ENCODE peak calls at places on chromosome 7, in four cellular contexts. B is endothelial cell of umbilical vein, F is neural progenitor cell, M is astrocyte. Z is an unnamed sample. For H3K4me1, the result is how much of the 10 kb centered on the place peaks cover.

GRCh38 chr7:45601816-45602540 is 27.8 kb downstream of the ADCY1 start:
- DNase-seq in B (no peak), F (no peak), M (no peak), Z (no peak)

GRCh38 chr7:114864278-114864677 is 57.6 kb upstream of the MDFIC start:
- DNase-seq in B (peak), F (no peak), M (no peak), Z (no peak)

GRCh38 chr7:136652635-136653370 is 215.6 kb upstream of the CHRM2 start:
- DNase-seq in B (no peak), F (no peak), M (peak), Z (no peak)

GRCh38 chr7:83469076-83469475 is 179.9 kb downstream of the SEMA3E start:
- DNase-seq in B (peak), F (no peak), M (peak), Z (no peak)

GRCh38 chr7:153475240-153475639 is 577.0 kb upstream of the DPP6 start:
- DNase-seq in B (no peak), F (no peak), M (no peak), Z (no peak)

GRCh38 chr7:132270517-132270916 is 305.8 kb downstream of the PLXNA4 start:
- DNase-seq in B (peak), F (peak), M (no peak), Z (no peak)

GRCh38 chr7:154186811-154187210 is 134.6 kb downstream of the DPP6 start:
- DNase-seq in B (no peak), F (no peak), M (no peak), Z (no peak)

GRCh38 chr7:81887098-81887497 is 117.3 kb upstream of the HGF start:
- DNase-seq in B (peak), F (no peak), M (peak), Z (no peak)

GRCh38 chr7:31129067-31129466 is 77.0 kb downstream of the ADCYAP1R1 start:
- DNase-seq in B (no peak), F (peak), M (no peak), Z (no peak)

GRCh38 chr7:121530251-121531174 is 134.4 kb upstream of the FAM3C start:
- DNase-seq in B (peak), F (no peak), M (peak), Z (no peak)

GRCh38 chr7:143259765-143260164 is 3.5 kb upstream of the GSTK1 start:
- DNase-seq in B (no peak), F (no peak), M (no peak), Z (no peak)

GRCh38 chr7:67137464-67137863 is 140.8 kb downstream of the TYW1 start:
- DNase-seq in B (no peak), F (no peak), M (peak), Z (no peak)

GRCh38 chr7:78395298-78396120 is 596.9 kb downstream of the PHTF2 start:
- DNase-seq in B (no peak), F (no peak), M (peak), Z (no peak)

GRCh38 chr7:41573017-41573416 is 129.9 kb downstream of the INHBA start:
- DNase-seq in B (peak), F (no peak), M (peak), Z (no peak)

GRCh38 chr7:151658778-151659177 is 139.1 kb upstream of the RHEB start:
- DNase-seq in B (no peak), F (no peak), M (no peak), Z (no peak)

GRCh38 chr7:116861717-116862116 is 670 bp upstream of the CAPZA2 start:
- DNase-seq in B (no peak), F (no peak), M (no peak), Z (no peak)

GRCh38 chr7:106766551-106766950 is 98.5 kb upstream of the PIK3CG start:
- DNase-seq in B (no peak), F (no peak), M (peak), Z (no peak)

GRCh38 chr7:55572378-55573233 is at the start of gene VOPP1:
- DNase-seq in B (peak), F (peak), M (peak), Z (peak)

GRCh38 chr7:55574062-55574717 is 1.9 kb upstream of the VOPP1 start:
- DNase-seq in B (peak), F (no peak), M (peak), Z (no peak)

GRCh38 chr7:55573526-55573925 is 1.2 kb upstream of the VOPP1 start:
- DNase-seq in B (peak), F (no peak), M (peak), Z (no peak)

GRCh38 chr7:55571534-55572377 is 546 bp downstream of the VOPP1 start:
- DNase-seq in B (peak), F (peak), M (peak), Z (peak)

DNA sequence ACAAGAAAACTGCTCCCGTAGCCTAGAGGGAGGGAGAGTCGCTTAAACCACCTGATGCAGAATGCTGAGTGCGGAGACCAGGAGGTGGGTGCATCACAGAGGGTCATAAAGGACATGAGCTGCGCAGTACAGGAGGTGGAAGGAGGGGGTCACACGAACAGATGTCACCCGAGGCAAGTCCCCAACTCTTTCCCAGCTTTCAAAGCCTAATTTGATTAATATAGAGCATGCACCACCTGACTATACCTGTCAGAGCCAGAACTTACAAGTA is 867 bp upstream of the VOPP1 start:
- DNase-seq in B (no peak), F (no peak), M (no peak), Z (no peak)
- H3K27ac ChIP-seq in B (peak), F (no peak), M (no peak), Z (no peak)

DNA sequence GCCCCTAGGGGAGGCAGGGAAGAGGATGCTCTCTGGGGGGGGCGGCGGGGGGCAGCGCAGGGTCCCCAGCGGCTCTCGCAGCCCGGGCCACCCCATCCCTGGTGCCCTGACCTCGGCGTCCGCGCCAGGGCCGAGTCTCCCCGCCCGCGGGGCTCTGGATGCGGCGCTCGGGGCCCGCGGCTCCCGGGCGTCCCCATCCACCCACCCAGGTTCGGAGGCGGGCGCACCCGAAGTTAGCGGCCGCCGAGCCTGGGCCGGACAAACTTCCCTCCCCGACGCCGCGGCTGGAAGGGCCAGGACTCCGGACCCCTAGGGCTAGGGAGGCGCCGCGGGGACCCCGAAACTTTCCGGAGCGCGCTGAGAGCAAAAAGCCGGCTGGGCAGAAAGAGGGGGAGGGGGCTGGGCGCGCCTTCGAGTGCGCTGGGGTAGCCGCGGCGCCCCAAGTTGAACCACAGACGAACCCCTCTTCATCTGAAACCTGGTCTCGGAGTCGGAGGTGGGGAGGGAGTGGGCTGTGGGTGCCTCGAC is 3.8 kb upstream of the ELFN1 start:
- DNase-seq in B (no peak), F (peak), M (no peak), Z (no peak)
- H3K4me1 ChIP-seq in B (under half), F (under half), M (under half), Z (half or more)

GRCh38 chr7:7992502-7992901 is 23.9 kb downstream of the GLCCI1 start:
- DNase-seq in B (no peak), F (peak), M (no peak), Z (no peak)

GRCh38 chr7:7989133-7989984 is 20.8 kb downstream of the GLCCI1 start:
- DNase-seq in B (peak), F (no peak), M (no peak), Z (no peak)

GRCh38 chr7:7984424-7984823 is 15.8 kb downstream of the GLCCI1 start:
- DNase-seq in B (no peak), F (no peak), M (no peak), Z (no peak)

DNA sequence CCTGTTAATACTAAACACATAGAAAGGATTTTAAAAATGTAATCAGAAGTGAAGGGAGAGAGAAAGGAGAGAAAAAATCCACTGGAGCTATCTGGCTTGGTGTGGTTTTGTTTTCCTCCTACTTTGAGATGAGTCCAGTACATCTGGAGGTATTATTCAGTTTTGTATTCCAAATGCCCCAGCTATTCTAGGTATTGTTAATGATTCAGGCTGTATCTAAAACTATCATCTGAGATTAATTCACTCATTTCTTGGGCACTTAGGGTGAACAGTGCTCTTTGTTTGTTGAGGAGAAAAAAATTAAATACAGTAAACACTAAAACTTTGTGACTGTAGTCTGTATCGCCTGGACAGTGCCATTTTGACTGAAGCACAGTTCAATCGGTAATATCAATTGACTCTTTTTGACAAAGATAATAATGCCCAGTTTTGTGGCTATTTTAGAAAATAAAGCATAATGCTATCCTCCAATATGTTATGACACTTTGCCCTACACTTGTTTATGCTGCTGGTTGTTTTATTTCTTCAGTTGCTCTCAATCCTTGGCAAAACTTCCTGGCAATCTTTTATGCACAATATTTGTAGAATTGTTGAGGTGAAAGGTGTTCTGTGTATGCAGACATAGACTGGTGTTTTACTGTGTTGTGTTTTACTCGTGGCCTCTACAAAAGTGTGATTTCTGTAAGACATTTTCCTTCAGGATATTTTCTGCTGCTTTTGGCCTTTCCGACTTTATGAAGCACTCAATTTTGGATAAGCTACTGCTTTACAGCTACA is 21.6 kb downstream of the GLCCI1 start:
- DNase-seq in B (no peak), F (no peak), M (no peak), Z (no peak)
- H3K27ac ChIP-seq in B (no peak), F (no peak), M (no peak), Z (no peak)

DNA sequence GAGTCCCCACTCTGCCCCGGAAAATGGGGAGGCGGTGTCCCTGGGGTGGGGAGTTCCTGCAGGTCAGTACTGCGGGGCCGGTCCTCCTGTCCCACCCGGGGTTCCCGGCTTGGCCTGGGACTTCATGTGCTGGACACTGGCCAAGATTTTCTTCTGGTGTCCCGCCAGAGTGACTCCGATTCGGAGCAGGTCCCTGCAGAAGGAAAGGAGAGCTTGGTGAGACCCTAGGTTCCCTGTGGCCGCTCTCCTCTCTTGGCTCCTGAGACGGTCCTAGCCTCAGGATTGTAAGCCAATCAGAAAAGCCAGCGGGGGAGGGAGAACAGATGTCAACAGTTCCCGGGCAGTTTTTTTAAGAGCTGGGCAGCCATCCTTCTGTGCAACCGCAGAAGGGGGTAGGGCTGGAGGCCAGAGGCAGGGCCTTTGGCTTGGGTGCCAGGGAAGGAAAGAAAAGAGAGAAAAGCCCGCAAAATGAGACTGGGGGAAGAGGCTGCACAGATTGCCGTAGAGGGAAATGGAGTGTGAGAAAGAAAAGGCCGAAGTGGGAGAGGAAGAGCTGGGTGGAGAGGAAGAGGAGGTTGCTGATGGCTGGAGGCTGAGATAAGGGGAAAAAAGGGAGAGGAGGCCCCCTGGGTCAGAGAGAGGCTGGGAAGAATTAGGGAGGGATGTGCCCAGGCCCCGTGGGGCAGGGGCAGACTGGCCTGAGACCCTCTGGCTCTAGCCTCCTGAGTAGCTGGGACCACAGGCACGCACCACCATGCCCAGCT is 23.7 kb downstream of the EPHB4 start:
- DNase-seq in B (peak), F (peak), M (peak), Z (peak)
- H3K4me1 ChIP-seq in B (under half), F (under half), M (under half), Z (half or more)

GRCh38 chr7:127884066-127884559 is 147.1 kb downstream of the LRRC4 start:
- DNase-seq in B (no peak), F (no peak), M (no peak), Z (no peak)
- H3K27ac ChIP-seq in B (no peak), F (no peak), M (no peak), Z (no peak)

DNA sequence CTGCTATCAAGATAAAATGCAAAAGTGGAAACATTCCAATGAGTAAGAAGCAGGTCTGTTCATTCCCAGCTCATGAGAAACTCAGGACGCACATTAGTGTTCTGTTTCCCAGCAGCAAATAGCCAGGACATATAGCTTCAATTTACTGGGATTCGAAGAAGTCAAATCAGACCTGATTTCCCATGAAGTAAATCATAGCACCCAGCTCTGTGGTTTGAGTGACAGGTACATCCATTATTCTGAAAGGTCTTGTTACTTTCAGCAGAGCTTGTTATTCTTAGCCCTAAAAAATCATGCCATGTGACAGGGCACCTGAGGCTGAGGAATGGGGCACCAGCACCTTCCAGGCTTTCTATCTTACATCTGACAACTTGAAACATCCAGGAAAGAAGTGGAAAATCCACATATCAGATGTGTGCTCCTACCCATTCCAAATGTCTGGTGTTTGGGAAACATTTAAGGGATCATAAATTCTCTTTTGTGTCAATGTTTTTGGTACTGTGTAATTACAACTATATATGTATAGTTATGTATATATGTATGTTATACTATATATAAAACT is 215.8 kb upstream of the C7orf33 start:
- DNase-seq in B (no peak), F (no peak), M (no peak), Z (no peak)
- H3K4me1 ChIP-seq in B (under half), F (under half), M (under half), Z (under half)

DNA sequence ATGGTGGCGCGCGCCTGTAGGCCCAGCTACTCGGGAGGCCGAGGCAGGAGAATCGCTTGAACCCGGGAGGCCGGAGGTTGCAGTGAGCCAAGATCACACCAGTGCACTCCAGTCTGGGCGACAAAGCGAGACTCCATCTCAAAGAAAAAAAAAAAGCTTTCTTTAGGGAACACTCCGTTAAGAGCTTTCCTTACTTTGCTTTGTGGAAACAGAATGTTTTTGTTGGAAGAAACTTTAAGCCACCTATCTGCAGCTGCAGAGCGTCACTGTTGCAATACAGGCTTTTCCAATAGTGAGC is 641 bp upstream of the TPK1 start:
- DNase-seq in B (no peak), F (no peak), M (no peak), Z (no peak)
- H3K27ac ChIP-seq in B (peak), F (no peak), M (no peak), Z (peak)

GRCh38 chr7:18526368-18526878 is 30.9 kb downstream of the HDAC9 start:
- DNase-seq in B (no peak), F (no peak), M (no peak), Z (no peak)
- H3K4me1 ChIP-seq in B (under half), F (under half), M (under half), Z (under half)

DNA sequence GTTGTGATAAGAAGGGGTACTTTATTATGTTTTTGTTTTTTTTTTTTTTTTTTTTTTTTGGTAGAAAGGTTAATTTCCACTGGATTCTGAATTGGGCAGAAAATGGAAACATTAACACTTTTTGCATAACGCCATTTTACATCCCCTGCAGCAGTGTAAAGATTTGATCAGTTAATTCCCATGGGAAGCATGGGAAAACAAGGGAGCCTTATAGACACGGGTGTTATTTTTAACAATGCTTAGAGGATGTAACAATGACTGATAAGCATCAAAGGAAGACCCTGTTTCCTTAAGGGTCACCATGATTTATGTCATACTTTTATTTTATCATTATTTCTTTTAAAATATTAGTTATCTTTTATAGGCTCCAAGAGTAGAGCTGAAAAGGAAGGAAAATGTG is 140.2 kb downstream of the CDK14 start:
- DNase-seq in B (peak), F (no peak), M (no peak), Z (no peak)
- H3K27ac ChIP-seq in B (no peak), F (no peak), M (no peak), Z (no peak)

GRCh38 chr7:104998040-104998752 is 15.8 kb upstream of the KMT2E start:
- DNase-seq in B (no peak), F (no peak), M (no peak), Z (no peak)

GRCh38 chr7:105001652-105002184 is 12.3 kb upstream of the KMT2E start:
- DNase-seq in B (no peak), F (no peak), M (no peak), Z (no peak)

GRCh38 chr7:105003275-105003674 is 10.7 kb upstream of the KMT2E start:
- DNase-seq in B (peak), F (no peak), M (peak), Z (no peak)

GRCh38 chr7:105000927-105001336 is 13.1 kb upstream of the KMT2E start:
- DNase-seq in B (no peak), F (no peak), M (no peak), Z (no peak)

DNA sequence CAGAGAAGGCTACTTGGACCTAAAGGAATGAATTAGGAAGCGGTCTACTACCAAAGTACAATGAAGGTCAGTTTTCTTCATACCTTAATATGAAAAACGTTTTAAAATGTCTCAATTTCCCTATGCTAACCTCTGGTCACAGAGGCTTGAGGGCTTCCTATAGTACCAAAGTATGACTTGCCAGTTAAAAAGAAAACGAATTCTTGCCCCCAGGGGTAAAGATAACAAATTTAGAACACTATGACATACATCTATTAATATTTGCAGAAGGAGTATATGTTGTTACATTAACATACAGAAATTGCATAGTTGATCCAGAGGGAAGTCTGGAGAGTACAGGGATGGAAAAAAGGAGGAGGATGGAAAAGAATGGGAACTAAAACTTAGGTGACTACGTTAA is 13.8 kb upstream of the KMT2E start:
- DNase-seq in B (no peak), F (no peak), M (no peak), Z (no peak)
- H3K4me1 ChIP-seq in B (under half), F (under half), M (under half), Z (half or more)

Z was measured in left lung.